ENCODE peak calls at places on chromosome 13, in ten cellular contexts. One of them, this sample, is unnamed.
A peak's percentile ranks its signal among the peaks of the same experiment; 100 is the strongest.

GRCh38 chr13:112219753-112220152 is 152.8 kb downstream of the SOX1 start:
- DNase-seq in fibroblast of mammary gland: no peak
- DNase-seq in tibial artery: no peak
- DNase-seq in suprapubic skin: no peak
- DNase-seq in lower leg skin: peak; percentile 64
- DNase-seq in thoracic aorta: no peak
- DNase-seq in heart left ventricle: no peak
- DNase-seq in A549: no peak
- DNase-seq in psoas muscle: no peak
- DNase-seq in neural crest cell: no peak
- DNase-seq in this sample: no peak

GRCh38 chr13:57582032-57582431 is 49.5 kb upstream of the PCDH17 start:
- DNase-seq in fibroblast of mammary gland: no peak
- DNase-seq in tibial artery: no peak
- DNase-seq in suprapubic skin: no peak
- DNase-seq in lower leg skin: no peak
- DNase-seq in thoracic aorta: no peak
- DNase-seq in heart left ventricle: no peak
- DNase-seq in A549: no peak
- DNase-seq in psoas muscle: peak; percentile 25
- DNase-seq in neural crest cell: no peak
- DNase-seq in this sample: no peak

GRCh38 chr13:40082644-40083043 is 427.2 kb downstream of the COG6 start:
- DNase-seq in fibroblast of mammary gland: no peak
- DNase-seq in tibial artery: no peak
- DNase-seq in suprapubic skin: no peak
- DNase-seq in lower leg skin: peak; percentile 43
- DNase-seq in thoracic aorta: no peak
- DNase-seq in heart left ventricle: no peak
- DNase-seq in A549: no peak
- DNase-seq in psoas muscle: no peak
- DNase-seq in neural crest cell: no peak
- DNase-seq in this sample: no peak

GRCh38 chr13:52130641-52131040 is 1.8 kb upstream of the NEK5 start:
- DNase-seq in fibroblast of mammary gland: no peak
- DNase-seq in tibial artery: no peak
- DNase-seq in suprapubic skin: no peak
- DNase-seq in lower leg skin: no peak
- DNase-seq in thoracic aorta: no peak
- DNase-seq in heart left ventricle: no peak
- DNase-seq in A549: no peak
- DNase-seq in psoas muscle: no peak
- DNase-seq in neural crest cell: no peak
- DNase-seq in this sample: no peak

GRCh38 chr13:34070006-34070405 is 252.1 kb downstream of the RFC3 start:
- DNase-seq in fibroblast of mammary gland: peak; percentile 33
- DNase-seq in tibial artery: no peak
- DNase-seq in suprapubic skin: no peak
- DNase-seq in lower leg skin: no peak
- DNase-seq in thoracic aorta: no peak
- DNase-seq in heart left ventricle: no peak
- DNase-seq in A549: no peak
- DNase-seq in psoas muscle: no peak
- DNase-seq in neural crest cell: no peak
- DNase-seq in this sample: no peak

GRCh38 chr13:43134896-43135295 is 111.5 kb downstream of the DNAJC15 start:
- DNase-seq in fibroblast of mammary gland: no peak
- DNase-seq in tibial artery: no peak
- DNase-seq in suprapubic skin: no peak
- DNase-seq in lower leg skin: no peak
- DNase-seq in thoracic aorta: no peak
- DNase-seq in heart left ventricle: no peak
- DNase-seq in A549: no peak
- DNase-seq in psoas muscle: no peak
- DNase-seq in neural crest cell: no peak
- DNase-seq in this sample: no peak

GRCh38 chr13:32334676-32335075 is 19.4 kb downstream of the BRCA2 start:
- DNase-seq in fibroblast of mammary gland: peak; percentile 6
- DNase-seq in tibial artery: no peak
- DNase-seq in suprapubic skin: no peak
- DNase-seq in lower leg skin: no peak
- DNase-seq in thoracic aorta: no peak
- DNase-seq in heart left ventricle: no peak
- DNase-seq in A549: no peak
- DNase-seq in psoas muscle: no peak
- DNase-seq in neural crest cell: no peak
- DNase-seq in this sample: no peak

GRCh38 chr13:46491641-46492040 is 61.3 kb upstream of the LRCH1 start:
- DNase-seq in fibroblast of mammary gland: no peak
- DNase-seq in tibial artery: no peak
- DNase-seq in suprapubic skin: no peak
- DNase-seq in lower leg skin: no peak
- DNase-seq in thoracic aorta: no peak
- DNase-seq in heart left ventricle: no peak
- DNase-seq in A549: no peak
- DNase-seq in psoas muscle: no peak
- DNase-seq in neural crest cell: no peak
- DNase-seq in this sample: no peak

GRCh38 chr13:106318941-106319411 is 216.5 kb downstream of the EFNB2 start:
- DNase-seq in fibroblast of mammary gland: peak; percentile 91
- DNase-seq in tibial artery: no peak
- DNase-seq in suprapubic skin: no peak
- DNase-seq in lower leg skin: no peak
- DNase-seq in thoracic aorta: no peak
- DNase-seq in heart left ventricle: no peak
- DNase-seq in A549: peak; percentile 4
- DNase-seq in psoas muscle: no peak
- DNase-seq in neural crest cell: no peak
- DNase-seq in this sample: no peak

GRCh38 chr13:113397606-113398425 is 33.9 kb upstream of the GRTP1 start:
- DNase-seq in fibroblast of mammary gland: no peak
- DNase-seq in tibial artery: no peak
- DNase-seq in suprapubic skin: peak; percentile 61
- DNase-seq in lower leg skin: peak; percentile 82
- DNase-seq in thoracic aorta: no peak
- DNase-seq in heart left ventricle: no peak
- DNase-seq in A549: no peak
- DNase-seq in psoas muscle: no peak
- DNase-seq in neural crest cell: no peak
- DNase-seq in this sample: no peak

GRCh38 chr13:71611292-71611691 is 255.7 kb downstream of the DACH1 start:
- DNase-seq in fibroblast of mammary gland: no peak
- DNase-seq in tibial artery: no peak
- DNase-seq in suprapubic skin: no peak
- DNase-seq in lower leg skin: no peak
- DNase-seq in thoracic aorta: no peak
- DNase-seq in heart left ventricle: no peak
- DNase-seq in A549: no peak
- DNase-seq in psoas muscle: no peak
- DNase-seq in neural crest cell: no peak
- DNase-seq in this sample: no peak

GRCh38 chr13:51425410-51426042 is 27.3 kb downstream of the INTS6 start:
- DNase-seq in fibroblast of mammary gland: peak; percentile 67
- DNase-seq in tibial artery: no peak
- DNase-seq in suprapubic skin: no peak
- DNase-seq in lower leg skin: no peak
- DNase-seq in thoracic aorta: no peak
- DNase-seq in heart left ventricle: no peak
- DNase-seq in A549: no peak
- DNase-seq in psoas muscle: no peak
- DNase-seq in neural crest cell: no peak
- DNase-seq in this sample: no peak

GRCh38 chr13:51380269-51380668 is 40.8 kb downstream of the SERPINE3 start:
- DNase-seq in fibroblast of mammary gland: peak; percentile 46
- DNase-seq in tibial artery: no peak
- DNase-seq in suprapubic skin: no peak
- DNase-seq in lower leg skin: no peak
- DNase-seq in thoracic aorta: no peak
- DNase-seq in heart left ventricle: no peak
- DNase-seq in A549: no peak
- DNase-seq in psoas muscle: no peak
- DNase-seq in neural crest cell: no peak
- DNase-seq in this sample: no peak

GRCh38 chr13:21949818-21950429 is 279.1 kb downstream of the FGF9 start:
- DNase-seq in fibroblast of mammary gland: no peak
- DNase-seq in tibial artery: no peak
- DNase-seq in suprapubic skin: no peak
- DNase-seq in lower leg skin: no peak
- DNase-seq in thoracic aorta: no peak
- DNase-seq in heart left ventricle: no peak
- DNase-seq in A549: no peak
- DNase-seq in psoas muscle: no peak
- DNase-seq in neural crest cell: no peak
- DNase-seq in this sample: no peak

GRCh38 chr13:114096811-114097503 is 35.5 kb downstream of the RASA3 start:
- DNase-seq in fibroblast of mammary gland: no peak
- DNase-seq in tibial artery: peak; percentile 16
- DNase-seq in suprapubic skin: peak; percentile 71
- DNase-seq in lower leg skin: peak; percentile 73
- DNase-seq in thoracic aorta: no peak
- DNase-seq in heart left ventricle: peak; percentile 43
- DNase-seq in A549: no peak
- DNase-seq in psoas muscle: peak; percentile 50
- DNase-seq in neural crest cell: no peak
- DNase-seq in this sample: no peak

GRCh38 chr13:98976338-98976737 is 1.5 kb downstream of the DOCK9 start:
- DNase-seq in fibroblast of mammary gland: peak; percentile 53
- DNase-seq in tibial artery: no peak
- DNase-seq in suprapubic skin: no peak
- DNase-seq in lower leg skin: no peak
- DNase-seq in thoracic aorta: no peak
- DNase-seq in heart left ventricle: no peak
- DNase-seq in A549: no peak
- DNase-seq in psoas muscle: no peak
- DNase-seq in neural crest cell: no peak
- DNase-seq in this sample: no peak

GRCh38 chr13:42883142-42883541 is 101.8 kb downstream of the FAM216B start:
- DNase-seq in fibroblast of mammary gland: peak; percentile 38
- DNase-seq in tibial artery: no peak
- DNase-seq in suprapubic skin: no peak
- DNase-seq in lower leg skin: no peak
- DNase-seq in thoracic aorta: no peak
- DNase-seq in heart left ventricle: no peak
- DNase-seq in A549: no peak
- DNase-seq in psoas muscle: no peak
- DNase-seq in neural crest cell: no peak
- DNase-seq in this sample: no peak

GRCh38 chr13:52025475-52026245 is 1.2 kb downstream of the UTP14C start:
- DNase-seq in fibroblast of mammary gland: no peak
- DNase-seq in tibial artery: no peak
- DNase-seq in suprapubic skin: no peak
- DNase-seq in lower leg skin: no peak
- DNase-seq in thoracic aorta: no peak
- DNase-seq in heart left ventricle: no peak
- DNase-seq in A549: no peak
- DNase-seq in psoas muscle: no peak
- DNase-seq in neural crest cell: no peak
- DNase-seq in this sample: no peak

GRCh38 chr13:32016631-32017030 is 14.9 kb upstream of the FRY start:
- DNase-seq in fibroblast of mammary gland: no peak
- DNase-seq in tibial artery: no peak
- DNase-seq in suprapubic skin: no peak
- DNase-seq in lower leg skin: no peak
- DNase-seq in thoracic aorta: no peak
- DNase-seq in heart left ventricle: no peak
- DNase-seq in A549: no peak
- DNase-seq in psoas muscle: no peak
- DNase-seq in neural crest cell: no peak
- DNase-seq in this sample: no peak

GRCh38 chr13:36475468-36475867 is 43.2 kb downstream of the CCNA1 start:
- DNase-seq in fibroblast of mammary gland: peak; percentile 28
- DNase-seq in tibial artery: no peak
- DNase-seq in suprapubic skin: no peak
- DNase-seq in lower leg skin: no peak
- DNase-seq in thoracic aorta: no peak
- DNase-seq in heart left ventricle: no peak
- DNase-seq in A549: no peak
- DNase-seq in psoas muscle: no peak
- DNase-seq in neural crest cell: no peak
- DNase-seq in this sample: no peak
- TF ChIP-seq CTCF in fibroblast of mammary gland: peak; percentile 24
- TF ChIP-seq CTCF in tibial artery: no peak
- TF ChIP-seq CTCF in suprapubic skin: no peak
- TF ChIP-seq CTCF in lower leg skin: no peak
- TF ChIP-seq CTCF in thoracic aorta: no peak
- TF ChIP-seq CTCF in heart left ventricle: no peak
- TF ChIP-seq CTCF in A549: no peak
- TF ChIP-seq CTCF in psoas muscle: no peak
- TF ChIP-seq CTCF in neural crest cell: no peak
- TF ChIP-seq CTCF in this sample: no peak

GRCh38 chr13:97631158-97631557 is 197.2 kb downstream of the RAP2A start:
- DNase-seq in fibroblast of mammary gland: no peak
- DNase-seq in tibial artery: no peak
- DNase-seq in suprapubic skin: no peak
- DNase-seq in lower leg skin: no peak
- DNase-seq in thoracic aorta: no peak
- DNase-seq in heart left ventricle: no peak
- DNase-seq in A549: no peak
- DNase-seq in psoas muscle: peak; percentile 52
- DNase-seq in neural crest cell: no peak
- DNase-seq in this sample: no peak
- TF ChIP-seq CTCF in fibroblast of mammary gland: peak; percentile 7
- TF ChIP-seq CTCF in tibial artery: no peak
- TF ChIP-seq CTCF in suprapubic skin: no peak
- TF ChIP-seq CTCF in lower leg skin: no peak
- TF ChIP-seq CTCF in thoracic aorta: no peak
- TF ChIP-seq CTCF in heart left ventricle: no peak
- TF ChIP-seq CTCF in A549: no peak
- TF ChIP-seq CTCF in psoas muscle: no peak
- TF ChIP-seq CTCF in neural crest cell: no peak
- TF ChIP-seq CTCF in this sample: no peak

DNA sequence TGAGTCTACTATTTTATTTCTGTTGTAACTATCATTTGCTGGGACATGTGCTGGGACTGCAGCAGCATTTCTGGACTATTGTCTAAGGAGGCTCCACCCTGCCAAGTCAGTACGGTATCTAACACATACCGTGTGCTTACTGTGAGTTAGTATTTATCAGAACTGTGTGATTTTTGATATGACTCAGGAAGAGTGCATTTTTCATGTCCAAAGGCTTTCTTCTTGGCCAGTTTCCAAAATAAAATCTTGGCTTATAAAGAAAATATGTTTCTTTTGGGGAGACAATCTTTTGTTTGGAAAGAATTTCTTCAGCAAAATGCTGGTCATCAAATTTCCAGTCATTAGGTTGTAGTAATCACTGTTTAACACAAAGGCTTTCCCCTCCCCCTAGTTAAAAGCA is 11.6 kb downstream of the PARP4 start:
- DNase-seq in fibroblast of mammary gland: peak; percentile 68
- DNase-seq in tibial artery: no peak
- DNase-seq in suprapubic skin: no peak
- DNase-seq in lower leg skin: no peak
- DNase-seq in thoracic aorta: no peak
- DNase-seq in heart left ventricle: no peak
- DNase-seq in A549: no peak
- DNase-seq in psoas muscle: no peak
- DNase-seq in neural crest cell: no peak
- DNase-seq in this sample: no peak
- TF ChIP-seq CTCF in fibroblast of mammary gland: no peak
- TF ChIP-seq CTCF in tibial artery: no peak
- TF ChIP-seq CTCF in suprapubic skin: no peak
- TF ChIP-seq CTCF in lower leg skin: no peak
- TF ChIP-seq CTCF in thoracic aorta: no peak
- TF ChIP-seq CTCF in heart left ventricle: no peak
- TF ChIP-seq CTCF in A549: no peak
- TF ChIP-seq CTCF in psoas muscle: no peak
- TF ChIP-seq CTCF in neural crest cell: no peak
- TF ChIP-seq CTCF in this sample: no peak

GRCh38 chr13:81393686-81394085 is 1052.8 kb upstream of the SPRY2 start:
- DNase-seq in fibroblast of mammary gland: no peak
- DNase-seq in tibial artery: no peak
- DNase-seq in suprapubic skin: no peak
- DNase-seq in lower leg skin: no peak
- DNase-seq in thoracic aorta: no peak
- DNase-seq in heart left ventricle: no peak
- DNase-seq in A549: no peak
- DNase-seq in psoas muscle: no peak
- DNase-seq in neural crest cell: no peak
- DNase-seq in this sample: no peak
- TF ChIP-seq CTCF in fibroblast of mammary gland: no peak
- TF ChIP-seq CTCF in tibial artery: no peak
- TF ChIP-seq CTCF in suprapubic skin: no peak
- TF ChIP-seq CTCF in lower leg skin: no peak
- TF ChIP-seq CTCF in thoracic aorta: no peak
- TF ChIP-seq CTCF in heart left ventricle: no peak
- TF ChIP-seq CTCF in A549: no peak
- TF ChIP-seq CTCF in psoas muscle: no peak
- TF ChIP-seq CTCF in neural crest cell: no peak
- TF ChIP-seq CTCF in this sample: no peak